ENCODE peak calls at places on chromosome 4, in eight cellular contexts. W is memory B cell; J is activated T-helper 1 cell treated with anti-CD3 and anti-CD28 coated beads, Interleukin-2, amount 50 U/mL, for 16 hours; C is endothelial cell; M is osteocyte; Z is endodermal cell; R is activated T-cell treated with anti-CD3 and anti-CD28 coated beads, Interleukin-2, amount 50 U/mL, for 4 hours; T is cardiac muscle cell. L is an unnamed sample.

GRCh38 chr4:156496797-156497196 is 474.8 kb downstream of the PDGFC start:
- DNase-seq in T (no peak), R (no peak), W (no peak), M (no peak), Z (no peak), J (no peak), C (no peak), L (no peak)

GRCh38 chr4:76377922-76378321 is 43.0 kb downstream of the CCDC158 start:
- DNase-seq in T (peak; percentile 74), R (peak; percentile 10), J (peak; percentile 10), W (no peak), C (peak; percentile 61), Z (peak; percentile 76), M (no peak), L (no peak)

GRCh38 chr4:140195806-140196205 is 41.8 kb upstream of the MAML3 start:
- DNase-seq in J (no peak), R (no peak), Z (no peak), C (no peak), W (no peak), M (no peak), T (no peak), L (no peak)

GRCh38 chr4:84870398-84871163 is 95.9 kb downstream of the WDFY3 start:
- DNase-seq in J (no peak), C (peak; percentile 9), T (peak; percentile 79), M (no peak), W (no peak), Z (peak; percentile 88), R (no peak), L (no peak)

GRCh38 chr4:155676430-155676825 is 9.8 kb downstream of the GUCY1A1 start:
- DNase-seq in C (no peak), T (no peak), J (no peak), M (no peak), Z (no peak), W (no peak), R (no peak), L (no peak)

GRCh38 chr4:88818650-88819470 is 121.2 kb upstream of the NAP1L5 start:
- DNase-seq in R (peak; percentile 32), W (peak; percentile 8), M (no peak), J (peak; percentile 5), Z (peak; percentile 79), T (peak; percentile 66), C (peak; percentile 46), L (peak; percentile 30)

GRCh38 chr4:185204238-185204910 is 574 bp upstream of the CFAP97 start:
- DNase-seq in M (no peak), T (no peak), R (no peak), C (no peak), Z (no peak), W (no peak), J (no peak), L (no peak)

GRCh38 chr4:79235074-79235473 is 90.8 kb downstream of the NAA11 start:
- DNase-seq in T (no peak), C (no peak), M (no peak), J (no peak), Z (no peak), W (no peak), R (no peak), L (no peak)

GRCh38 chr4:159142254-159142653 is 39.4 kb downstream of the RAPGEF2 start:
- DNase-seq in W (no peak), R (no peak), J (no peak), Z (no peak), T (peak; percentile 13), M (no peak), C (no peak), L (no peak)

GRCh38 chr4:160129439-160129838 is 1026.6 kb downstream of the RAPGEF2 start:
- DNase-seq in C (no peak), M (no peak), R (no peak), W (no peak), J (no peak), Z (no peak), T (no peak), L (no peak)

GRCh38 chr4:81052119-81053068 is 21.9 kb downstream of the BMP3 start:
- DNase-seq in T (peak; percentile 76), J (peak; percentile 14), R (peak; percentile 38), Z (peak; percentile 94), W (peak; percentile 51), M (no peak), C (peak; percentile 84), L (no peak)

GRCh38 chr4:138952405-138952804 is 63.2 kb upstream of the NOCT start:
- DNase-seq in C (no peak), M (no peak), R (peak; percentile 7), W (no peak), T (no peak), J (no peak), Z (no peak), L (no peak)

GRCh38 chr4:8435656-8436121 is 4.8 kb downstream of the ACOX3 start:
- DNase-seq in J (no peak), C (no peak), R (no peak), M (no peak), T (peak; percentile 37), Z (peak; percentile 53), W (peak; percentile 41), L (no peak)

GRCh38 chr4:100175853-100176252 is 14.4 kb downstream of the DDIT4L start:
- DNase-seq in C (no peak), M (no peak), R (no peak), Z (no peak), T (no peak), W (no peak), J (no peak), L (no peak)

GRCh38 chr4:34972189-34972588 is 1272.1 kb downstream of the ARAP2 start:
- DNase-seq in J (no peak), R (no peak), Z (no peak), W (no peak), C (no peak), M (no peak), T (no peak), L (no peak)

GRCh38 chr4:182955411-182955810 is 38.2 kb upstream of the DCTD start:
- DNase-seq in M (no peak), W (no peak), Z (no peak), R (no peak), T (no peak), C (no peak), J (no peak), L (no peak)

GRCh38 chr4:100098681-100099080 is 91.6 kb downstream of the DDIT4L start:
- DNase-seq in J (no peak), C (no peak), W (no peak), M (no peak), R (no peak), Z (no peak), T (no peak), L (no peak)

GRCh38 chr4:108483077-108483476 is 137.3 kb upstream of the RPL34 start:
- DNase-seq in J (no peak), W (no peak), R (no peak), C (no peak), T (no peak), M (no peak), Z (no peak), L (no peak)

GRCh38 chr4:186366326-186366725 is 100.3 kb downstream of the F11 start:
- DNase-seq in C (no peak), T (no peak), J (no peak), M (no peak), Z (no peak), W (no peak), R (no peak), L (no peak)

GRCh38 chr4:83535945-83536648 is at the start of gene GPAT3:
- DNase-seq in T (peak; percentile 62), J (peak; percentile 34), W (peak; percentile 24), R (peak; percentile 56), M (peak; percentile 84), C (peak; percentile 54), Z (peak; percentile 87), L (peak; percentile 67)

GRCh38 chr4:111512081-111512774 is 633.0 kb upstream of the FAM241A start:
- DNase-seq in Z (no peak), T (peak; percentile 89), J (no peak), W (no peak), M (no peak), C (no peak), R (no peak), L (no peak)

GRCh38 chr4:5024673-5025072 is 5.4 kb upstream of the CYTL1 start:
- DNase-seq in W (no peak), C (no peak), Z (no peak), M (no peak), R (no peak), J (no peak), T (peak; percentile 26), L (no peak)

GRCh38 chr4:167232805-167233522 is 1.3 kb downstream of the SPOCK3 start:
- DNase-seq in C (no peak), T (no peak), J (no peak), M (no peak), Z (peak; percentile 67), R (no peak), W (no peak), L (no peak)

GRCh38 chr4:53622739-53623151 is 31.5 kb upstream of the LNX1 start:
- DNase-seq in W (no peak), C (no peak), M (no peak), R (no peak), J (no peak), T (peak; percentile 87), Z (no peak), L (no peak)

GRCh38 chr4:142485452-142485851 is 360.6 kb downstream of the INPP4B start:
- DNase-seq in R (no peak), Z (no peak), M (no peak), W (no peak), C (no peak), J (no peak), T (no peak), L (no peak)